ENCODE peak calls at places on chromosomes 7 and 10, in nine cellular contexts. One of them, this sample, is unnamed.

GRCh38 chr10:133465950-133466474 is 12.3 kb downstream of the SCART1 start:
- DNase-seq in dermis blood vessel endothelial cell: no peak
- DNase-seq in activated CD4-positive, CD25-positive, alpha-beta regulatory T cell: no peak
- DNase-seq in OCI-LY7: no peak
- DNase-seq in LoVo: no peak
- DNase-seq in M059J: no peak
- DNase-seq in mucosa of descending colon: no peak
- DNase-seq in cerebellar nuclear complex: no peak
- DNase-seq in SJCRH30: no peak
- DNase-seq in this sample: no peak

GRCh38 chr7:105354383-105354782 is 34.3 kb downstream of the SRPK2 start:
- DNase-seq in dermis blood vessel endothelial cell: no peak
- DNase-seq in activated CD4-positive, CD25-positive, alpha-beta regulatory T cell: no peak
- DNase-seq in OCI-LY7: no peak
- DNase-seq in LoVo: no peak
- DNase-seq in M059J: no peak
- DNase-seq in mucosa of descending colon: no peak
- DNase-seq in cerebellar nuclear complex: no peak
- DNase-seq in SJCRH30: no peak
- DNase-seq in this sample: peak; percentile 16

GRCh38 chr7:77958436-77958835 is 159.9 kb downstream of the PHTF2 start:
- DNase-seq in dermis blood vessel endothelial cell: no peak
- DNase-seq in activated CD4-positive, CD25-positive, alpha-beta regulatory T cell: no peak
- DNase-seq in OCI-LY7: no peak
- DNase-seq in LoVo: no peak
- DNase-seq in M059J: no peak
- DNase-seq in mucosa of descending colon: no peak
- DNase-seq in cerebellar nuclear complex: no peak
- DNase-seq in SJCRH30: no peak
- DNase-seq in this sample: no peak

GRCh38 chr7:1674161-1675035 is 4.3 kb downstream of the ELFN1 start:
- DNase-seq in dermis blood vessel endothelial cell: no peak
- DNase-seq in activated CD4-positive, CD25-positive, alpha-beta regulatory T cell: no peak
- DNase-seq in OCI-LY7: no peak
- DNase-seq in LoVo: no peak
- DNase-seq in M059J: no peak
- DNase-seq in mucosa of descending colon: peak; percentile 9
- DNase-seq in cerebellar nuclear complex: no peak
- DNase-seq in SJCRH30: no peak
- DNase-seq in this sample: no peak

GRCh38 chr10:79155301-79156081 is 86.7 kb downstream of the ZMIZ1 start:
- DNase-seq in dermis blood vessel endothelial cell: peak; percentile 62
- DNase-seq in activated CD4-positive, CD25-positive, alpha-beta regulatory T cell: no peak
- DNase-seq in OCI-LY7: peak; percentile 31
- DNase-seq in LoVo: no peak
- DNase-seq in M059J: peak; percentile 71
- DNase-seq in mucosa of descending colon: no peak
- DNase-seq in cerebellar nuclear complex: no peak
- DNase-seq in SJCRH30: no peak
- DNase-seq in this sample: no peak

GRCh38 chr7:75624134-75624832 is 114.5 kb downstream of the HIP1 start:
- DNase-seq in dermis blood vessel endothelial cell: peak; percentile 32
- DNase-seq in activated CD4-positive, CD25-positive, alpha-beta regulatory T cell: no peak
- DNase-seq in OCI-LY7: peak; percentile 42
- DNase-seq in LoVo: no peak
- DNase-seq in M059J: no peak
- DNase-seq in mucosa of descending colon: no peak
- DNase-seq in cerebellar nuclear complex: no peak
- DNase-seq in SJCRH30: no peak
- DNase-seq in this sample: no peak

GRCh38 chr7:8146156-8146555 is 115.8 kb downstream of the ICA1 start:
- DNase-seq in dermis blood vessel endothelial cell: no peak
- DNase-seq in activated CD4-positive, CD25-positive, alpha-beta regulatory T cell: no peak
- DNase-seq in OCI-LY7: no peak
- DNase-seq in LoVo: no peak
- DNase-seq in M059J: no peak
- DNase-seq in mucosa of descending colon: no peak
- DNase-seq in cerebellar nuclear complex: no peak
- DNase-seq in SJCRH30: no peak
- DNase-seq in this sample: no peak

GRCh38 chr10:11036424-11037011 is 18.8 kb downstream of the CELF2 start:
- DNase-seq in dermis blood vessel endothelial cell: peak; percentile 89
- DNase-seq in activated CD4-positive, CD25-positive, alpha-beta regulatory T cell: no peak
- DNase-seq in OCI-LY7: no peak
- DNase-seq in LoVo: peak; percentile 19
- DNase-seq in M059J: peak; percentile 2
- DNase-seq in mucosa of descending colon: no peak
- DNase-seq in cerebellar nuclear complex: no peak
- DNase-seq in SJCRH30: peak; percentile 66
- DNase-seq in this sample: peak; percentile 0

GRCh38 chr10:118568327-118568848 is 27.1 kb downstream of the PRLHR start:
- DNase-seq in dermis blood vessel endothelial cell: peak; percentile 75
- DNase-seq in activated CD4-positive, CD25-positive, alpha-beta regulatory T cell: no peak
- DNase-seq in OCI-LY7: peak; percentile 70
- DNase-seq in LoVo: peak; percentile 66
- DNase-seq in M059J: peak; percentile 61
- DNase-seq in mucosa of descending colon: no peak
- DNase-seq in cerebellar nuclear complex: no peak
- DNase-seq in SJCRH30: peak; percentile 88
- DNase-seq in this sample: peak; percentile 56

GRCh38 chr10:60399343-60399742 is 9.7 kb upstream of the ANK3 start:
- DNase-seq in dermis blood vessel endothelial cell: no peak
- DNase-seq in activated CD4-positive, CD25-positive, alpha-beta regulatory T cell: no peak
- DNase-seq in OCI-LY7: no peak
- DNase-seq in LoVo: no peak
- DNase-seq in M059J: no peak
- DNase-seq in mucosa of descending colon: no peak
- DNase-seq in cerebellar nuclear complex: peak; percentile 86
- DNase-seq in SJCRH30: peak; percentile 19
- DNase-seq in this sample: peak; percentile 94

GRCh38 chr10:45443101-45444009 is 69.3 kb downstream of the ALOX5 start:
- DNase-seq in dermis blood vessel endothelial cell: no peak
- DNase-seq in activated CD4-positive, CD25-positive, alpha-beta regulatory T cell: no peak
- DNase-seq in OCI-LY7: no peak
- DNase-seq in LoVo: no peak
- DNase-seq in M059J: no peak
- DNase-seq in mucosa of descending colon: no peak
- DNase-seq in cerebellar nuclear complex: no peak
- DNase-seq in SJCRH30: no peak
- DNase-seq in this sample: no peak

GRCh38 chr7:106143711-106144347 is 31.7 kb upstream of the SYPL1 start:
- DNase-seq in dermis blood vessel endothelial cell: no peak
- DNase-seq in activated CD4-positive, CD25-positive, alpha-beta regulatory T cell: no peak
- DNase-seq in OCI-LY7: peak; percentile 74
- DNase-seq in LoVo: no peak
- DNase-seq in M059J: no peak
- DNase-seq in mucosa of descending colon: no peak
- DNase-seq in cerebellar nuclear complex: no peak
- DNase-seq in SJCRH30: peak; percentile 70
- DNase-seq in this sample: peak; percentile 54

GRCh38 chr10:133439517-133440461 is 14.0 kb upstream of the SCART1 start:
- DNase-seq in dermis blood vessel endothelial cell: no peak
- DNase-seq in activated CD4-positive, CD25-positive, alpha-beta regulatory T cell: no peak
- DNase-seq in OCI-LY7: no peak
- DNase-seq in LoVo: no peak
- DNase-seq in M059J: no peak
- DNase-seq in mucosa of descending colon: no peak
- DNase-seq in cerebellar nuclear complex: no peak
- DNase-seq in SJCRH30: no peak
- DNase-seq in this sample: no peak

GRCh38 chr10:62899316-62899715 is 83.2 kb upstream of the EGR2 start:
- DNase-seq in dermis blood vessel endothelial cell: no peak
- DNase-seq in activated CD4-positive, CD25-positive, alpha-beta regulatory T cell: no peak
- DNase-seq in OCI-LY7: no peak
- DNase-seq in LoVo: no peak
- DNase-seq in M059J: no peak
- DNase-seq in mucosa of descending colon: no peak
- DNase-seq in cerebellar nuclear complex: no peak
- DNase-seq in SJCRH30: no peak
- DNase-seq in this sample: no peak

GRCh38 chr7:156347132-156347531 is 293.4 kb upstream of the RNF32 start:
- DNase-seq in dermis blood vessel endothelial cell: no peak
- DNase-seq in activated CD4-positive, CD25-positive, alpha-beta regulatory T cell: no peak
- DNase-seq in OCI-LY7: no peak
- DNase-seq in LoVo: no peak
- DNase-seq in M059J: no peak
- DNase-seq in mucosa of descending colon: no peak
- DNase-seq in cerebellar nuclear complex: no peak
- DNase-seq in SJCRH30: no peak
- DNase-seq in this sample: no peak

GRCh38 chr10:80472234-80473095 is 18.4 kb downstream of the TSPAN14 start:
- DNase-seq in dermis blood vessel endothelial cell: peak; percentile 89
- DNase-seq in activated CD4-positive, CD25-positive, alpha-beta regulatory T cell: no peak
- DNase-seq in OCI-LY7: peak; percentile 66
- DNase-seq in LoVo: no peak
- DNase-seq in M059J: peak; percentile 32
- DNase-seq in mucosa of descending colon: no peak
- DNase-seq in cerebellar nuclear complex: no peak
- DNase-seq in SJCRH30: no peak
- DNase-seq in this sample: peak; percentile 31

GRCh38 chr7:135251502-135252327 is 18.1 kb downstream of the STRA8 start:
- DNase-seq in dermis blood vessel endothelial cell: no peak
- DNase-seq in activated CD4-positive, CD25-positive, alpha-beta regulatory T cell: no peak
- DNase-seq in OCI-LY7: no peak
- DNase-seq in LoVo: no peak
- DNase-seq in M059J: no peak
- DNase-seq in mucosa of descending colon: no peak
- DNase-seq in cerebellar nuclear complex: no peak
- DNase-seq in SJCRH30: no peak
- DNase-seq in this sample: no peak

GRCh38 chr10:80465839-80466590 is 11.9 kb downstream of the TSPAN14 start:
- DNase-seq in dermis blood vessel endothelial cell: no peak
- DNase-seq in activated CD4-positive, CD25-positive, alpha-beta regulatory T cell: no peak
- DNase-seq in OCI-LY7: peak; percentile 43
- DNase-seq in LoVo: no peak
- DNase-seq in M059J: no peak
- DNase-seq in mucosa of descending colon: no peak
- DNase-seq in cerebellar nuclear complex: no peak
- DNase-seq in SJCRH30: peak; percentile 41
- DNase-seq in this sample: no peak

GRCh38 chr10:99234067-99234738 is 1.4 kb downstream of the HPSE2 start:
- DNase-seq in dermis blood vessel endothelial cell: peak; percentile 54
- DNase-seq in activated CD4-positive, CD25-positive, alpha-beta regulatory T cell: no peak
- DNase-seq in OCI-LY7: peak; percentile 61
- DNase-seq in LoVo: no peak
- DNase-seq in M059J: peak; percentile 57
- DNase-seq in mucosa of descending colon: peak; percentile 60
- DNase-seq in cerebellar nuclear complex: no peak
- DNase-seq in SJCRH30: no peak
- DNase-seq in this sample: no peak

GRCh38 chr10:103202319-103202718 is 9.2 kb upstream of the NT5C2 start:
- DNase-seq in dermis blood vessel endothelial cell: no peak
- DNase-seq in activated CD4-positive, CD25-positive, alpha-beta regulatory T cell: no peak
- DNase-seq in OCI-LY7: no peak
- DNase-seq in LoVo: no peak
- DNase-seq in M059J: no peak
- DNase-seq in mucosa of descending colon: no peak
- DNase-seq in cerebellar nuclear complex: no peak
- DNase-seq in SJCRH30: no peak
- DNase-seq in this sample: no peak

GRCh38 chr10:21363753-21364104 is 161.8 kb downstream of the SKIDA1 start:
- DNase-seq in dermis blood vessel endothelial cell: peak; percentile 28
- DNase-seq in activated CD4-positive, CD25-positive, alpha-beta regulatory T cell: no peak
- DNase-seq in OCI-LY7: no peak
- DNase-seq in LoVo: no peak
- DNase-seq in M059J: peak; percentile 43
- DNase-seq in mucosa of descending colon: no peak
- DNase-seq in cerebellar nuclear complex: no peak
- DNase-seq in SJCRH30: no peak
- DNase-seq in this sample: peak; percentile 12

GRCh38 chr7:87899258-87899657 is 23.0 kb downstream of the DBF4 start:
- DNase-seq in dermis blood vessel endothelial cell: no peak
- DNase-seq in activated CD4-positive, CD25-positive, alpha-beta regulatory T cell: no peak
- DNase-seq in OCI-LY7: no peak
- DNase-seq in LoVo: no peak
- DNase-seq in M059J: no peak
- DNase-seq in mucosa of descending colon: no peak
- DNase-seq in cerebellar nuclear complex: no peak
- DNase-seq in SJCRH30: no peak
- DNase-seq in this sample: no peak

GRCh38 chr10:122495406-122496340 is 34.3 kb downstream of the HTRA1 start:
- DNase-seq in dermis blood vessel endothelial cell: peak; percentile 74
- DNase-seq in activated CD4-positive, CD25-positive, alpha-beta regulatory T cell: no peak
- DNase-seq in OCI-LY7: no peak
- DNase-seq in LoVo: no peak
- DNase-seq in M059J: peak; percentile 75
- DNase-seq in mucosa of descending colon: no peak
- DNase-seq in cerebellar nuclear complex: no peak
- DNase-seq in SJCRH30: no peak
- DNase-seq in this sample: peak; percentile 8

GRCh38 chr7:102415685-102416225 is 17.6 kb upstream of the ORAI2 start:
- DNase-seq in dermis blood vessel endothelial cell: peak; percentile 30
- DNase-seq in activated CD4-positive, CD25-positive, alpha-beta regulatory T cell: peak; percentile 31
- DNase-seq in OCI-LY7: peak; percentile 67
- DNase-seq in LoVo: no peak
- DNase-seq in M059J: no peak
- DNase-seq in mucosa of descending colon: no peak
- DNase-seq in cerebellar nuclear complex: no peak
- DNase-seq in SJCRH30: no peak
- DNase-seq in this sample: no peak

GRCh38 chr7:29494350-29494749 is 69.3 kb upstream of the PRR15 start:
- DNase-seq in dermis blood vessel endothelial cell: no peak
- DNase-seq in activated CD4-positive, CD25-positive, alpha-beta regulatory T cell: no peak
- DNase-seq in OCI-LY7: no peak
- DNase-seq in LoVo: no peak
- DNase-seq in M059J: no peak
- DNase-seq in mucosa of descending colon: no peak
- DNase-seq in cerebellar nuclear complex: no peak
- DNase-seq in SJCRH30: no peak
- DNase-seq in this sample: no peak

GRCh38 chr7:1160665-1161010 is 642 bp upstream of the ZFAND2A start:
- DNase-seq in dermis blood vessel endothelial cell: peak; percentile 25
- DNase-seq in activated CD4-positive, CD25-positive, alpha-beta regulatory T cell: no peak
- DNase-seq in OCI-LY7: no peak
- DNase-seq in LoVo: peak; percentile 47
- DNase-seq in M059J: peak; percentile 28
- DNase-seq in mucosa of descending colon: peak; percentile 67
- DNase-seq in cerebellar nuclear complex: no peak
- DNase-seq in SJCRH30: no peak
- DNase-seq in this sample: peak; percentile 40

GRCh38 chr7:149125189-149125863 is 798 bp downstream of the ZNF425 start:
- DNase-seq in dermis blood vessel endothelial cell: no peak
- DNase-seq in activated CD4-positive, CD25-positive, alpha-beta regulatory T cell: no peak
- DNase-seq in OCI-LY7: peak; percentile 29
- DNase-seq in LoVo: no peak
- DNase-seq in M059J: no peak
- DNase-seq in mucosa of descending colon: no peak
- DNase-seq in cerebellar nuclear complex: no peak
- DNase-seq in SJCRH30: peak; percentile 42
- DNase-seq in this sample: no peak

GRCh38 chr7:3461923-3462322 is 160.9 kb downstream of the SDK1 start:
- DNase-seq in dermis blood vessel endothelial cell: no peak
- DNase-seq in activated CD4-positive, CD25-positive, alpha-beta regulatory T cell: peak; percentile 4
- DNase-seq in OCI-LY7: no peak
- DNase-seq in LoVo: no peak
- DNase-seq in M059J: no peak
- DNase-seq in mucosa of descending colon: no peak
- DNase-seq in cerebellar nuclear complex: no peak
- DNase-seq in SJCRH30: no peak
- DNase-seq in this sample: no peak

GRCh38 chr10:5252177-5253037 is 55.8 kb downstream of the AKR1C4 start:
- DNase-seq in dermis blood vessel endothelial cell: no peak
- DNase-seq in activated CD4-positive, CD25-positive, alpha-beta regulatory T cell: no peak
- DNase-seq in OCI-LY7: no peak
- DNase-seq in LoVo: no peak
- DNase-seq in M059J: peak; percentile 1
- DNase-seq in mucosa of descending colon: no peak
- DNase-seq in cerebellar nuclear complex: no peak
- DNase-seq in SJCRH30: no peak
- DNase-seq in this sample: peak; percentile 37

GRCh38 chr10:49448924-49449323 is 53.0 kb upstream of the DRGX start:
- DNase-seq in dermis blood vessel endothelial cell: no peak
- DNase-seq in activated CD4-positive, CD25-positive, alpha-beta regulatory T cell: no peak
- DNase-seq in OCI-LY7: no peak
- DNase-seq in LoVo: no peak
- DNase-seq in M059J: peak; percentile 28
- DNase-seq in mucosa of descending colon: no peak
- DNase-seq in cerebellar nuclear complex: no peak
- DNase-seq in SJCRH30: no peak
- DNase-seq in this sample: no peak

GRCh38 chr7:102320601-102321350 is 34.1 kb downstream of the SH2B2 start:
- DNase-seq in dermis blood vessel endothelial cell: no peak
- DNase-seq in activated CD4-positive, CD25-positive, alpha-beta regulatory T cell: no peak
- DNase-seq in OCI-LY7: no peak
- DNase-seq in LoVo: no peak
- DNase-seq in M059J: no peak
- DNase-seq in mucosa of descending colon: no peak
- DNase-seq in cerebellar nuclear complex: no peak
- DNase-seq in SJCRH30: no peak
- DNase-seq in this sample: no peak

This sample was measured in NCI-H69.